ENCODE peak calls at places on chromosomes 6 and 20, in seven cellular contexts. B is HCT116, T is H1, L is HepG2, M is SK-N-SH, G is K562, K is GM12878. Q is an unnamed sample.

GRCh38 chr6:137339929-137340559 is 120.9 kb upstream of the IFNGR1 start:
- DNase-seq in B (no peak), T (no peak), L (no peak), M (no peak), G (no peak), K (no peak), Q (no peak)

GRCh38 chr6:72522735-72523141 is 99.1 kb upstream of the KCNQ5 start:
- DNase-seq in B (no peak), T (peak), L (peak), M (peak), G (peak), K (no peak), Q (peak)

GRCh38 chr6:105372142-105372861 is 30.6 kb downstream of the PREP start:
- DNase-seq in B (no peak), T (no peak), L (no peak), M (no peak), G (no peak), K (no peak), Q (no peak)

GRCh38 chr6:75348882-75349261 is 64.3 kb upstream of the TMEM30A start:
- DNase-seq in B (no peak), T (no peak), L (no peak), M (no peak), G (no peak), K (no peak), Q (no peak)

GRCh38 chr6:18177566-18177965 is 22.3 kb downstream of the KDM1B start:
- DNase-seq in B (no peak), T (no peak), L (no peak), M (no peak), G (no peak), K (no peak), Q (no peak)

GRCh38 chr6:16698163-16698533 is 63.1 kb downstream of the ATXN1 start:
- DNase-seq in B (no peak), T (no peak), L (no peak), M (no peak), G (no peak), K (no peak), Q (no peak)

GRCh38 chr6:31083742-31084354 is 28.5 kb downstream of the C6orf15 start:
- DNase-seq in B (peak), T (peak), L (peak), M (no peak), G (peak), K (no peak), Q (no peak)

GRCh38 chr6:32105433-32105832 is 3.7 kb downstream of the TNXB start:
- DNase-seq in B (no peak), T (no peak), L (no peak), M (no peak), G (no peak), K (no peak), Q (no peak)

GRCh38 chr20:43389839-43390626 is 67.7 kb upstream of the SRSF6 start:
- DNase-seq in B (no peak), T (peak), L (no peak), M (peak), G (peak), K (no peak), Q (no peak)

GRCh38 chr6:88910922-88911778 is 52.3 kb downstream of the RNGTT start:
- DNase-seq in B (no peak), T (no peak), L (no peak), M (no peak), G (no peak), K (no peak), Q (no peak)

GRCh38 chr6:84043555-84043954 is 10.0 kb downstream of the MRAP2 start:
- DNase-seq in B (no peak), T (no peak), L (peak), M (no peak), G (no peak), K (no peak), Q (no peak)

DNA sequence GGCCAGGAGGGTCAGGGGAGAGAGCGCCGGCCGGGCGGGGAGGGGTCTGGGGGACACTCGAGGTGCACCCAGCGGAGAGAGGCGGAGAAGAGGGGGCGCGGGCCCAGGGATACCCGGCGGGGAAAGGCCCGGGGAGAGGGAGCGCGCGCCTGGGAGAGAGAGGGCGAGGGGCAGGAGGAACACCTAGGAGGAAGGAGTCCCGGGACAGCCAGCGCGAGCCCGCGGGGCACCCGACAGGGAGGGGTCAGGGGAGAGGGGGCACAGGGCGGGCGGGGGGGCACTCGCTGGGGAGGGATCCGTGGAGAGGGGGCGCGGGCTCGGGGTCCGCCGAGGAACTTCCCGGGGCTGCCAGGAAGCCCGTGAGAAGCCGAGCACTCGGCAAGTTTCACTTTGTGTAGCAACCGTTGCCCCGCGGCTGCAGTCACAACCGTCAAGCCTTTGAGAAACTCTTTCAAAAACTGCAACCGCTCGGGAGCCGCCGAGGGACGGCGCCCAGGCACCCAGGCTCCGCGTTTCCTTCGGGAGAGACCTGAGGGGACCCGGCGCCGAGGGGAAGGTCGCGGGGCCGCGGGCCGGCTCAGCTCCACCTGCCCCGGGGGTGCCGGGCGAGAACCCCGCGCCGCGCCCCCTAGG is 472 bp downstream of the EZR start:
- DNase-seq in B (no peak), T (peak), L (peak), M (peak), G (peak), K (no peak), Q (peak)
- TF ChIP-seq JUND in B (no peak), T (no peak), L (no peak), M (no peak), G (no peak), K (no peak), Q (no peak)

DNA sequence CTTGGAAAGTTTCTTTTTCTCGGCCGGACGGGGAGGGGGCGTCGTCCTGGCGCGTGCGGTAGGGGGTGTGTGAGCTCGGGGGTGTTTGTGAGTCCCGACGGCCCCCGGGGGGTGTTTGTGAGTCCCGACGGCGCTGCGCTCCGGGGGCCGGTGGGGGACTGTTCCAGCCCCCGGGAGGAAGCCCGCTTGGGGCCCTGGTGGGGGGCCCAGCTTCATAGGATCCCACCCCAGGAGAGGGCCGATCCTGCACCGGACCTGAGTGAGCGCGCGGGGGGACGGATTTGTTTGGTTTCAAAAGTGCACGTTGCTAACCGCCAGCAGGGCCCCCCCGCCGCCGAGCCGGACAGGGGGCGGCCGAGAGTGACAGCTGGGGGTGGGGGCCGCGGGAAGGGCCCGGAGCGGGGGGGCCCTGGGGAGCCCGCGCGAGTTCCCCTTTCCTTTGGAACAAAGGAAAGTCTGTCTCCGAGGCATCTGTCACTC is 441 bp downstream of the TGIF2 start:
- DNase-seq in B (no peak), T (no peak), L (peak), M (peak), G (peak), K (no peak), Q (no peak)
- TF ChIP-seq JUND in B (no peak), T (no peak), L (peak), M (no peak), G (no peak), K (no peak), Q (no peak)

GRCh38 chr6:12051861-12052368 is 39.8 kb downstream of the HIVEP1 start:
- DNase-seq in B (no peak), T (no peak), L (no peak), M (no peak), G (no peak), K (peak), Q (no peak)
- TF ChIP-seq JUND in B (no peak), T (no peak), L (no peak), M (no peak), G (no peak), K (peak), Q (no peak)

DNA sequence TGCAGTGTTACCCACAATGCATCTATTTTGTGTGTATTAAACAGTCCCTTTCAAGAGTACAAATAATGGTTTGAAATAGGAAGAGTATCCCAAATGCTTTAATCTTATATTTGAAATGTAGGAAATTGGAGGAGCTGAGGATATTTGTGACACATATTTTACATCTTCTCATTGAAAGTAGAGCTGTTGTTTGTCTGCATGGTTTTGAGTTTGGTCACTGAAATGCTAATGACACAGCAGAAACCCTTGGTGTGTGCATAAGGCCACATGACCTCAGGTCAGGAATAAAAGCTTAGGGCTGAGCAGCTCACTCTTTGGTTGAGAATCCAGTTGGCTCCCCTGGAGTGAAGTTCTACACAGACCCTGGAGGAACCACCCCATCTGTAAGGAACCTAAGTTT is 49.8 kb downstream of the TPD52L1 start:
- DNase-seq in B (no peak), T (no peak), L (no peak), M (no peak), G (peak), K (no peak), Q (peak)
- TF ChIP-seq JUND in B (no peak), T (no peak), L (no peak), M (no peak), G (peak), K (no peak), Q (no peak)

DNA sequence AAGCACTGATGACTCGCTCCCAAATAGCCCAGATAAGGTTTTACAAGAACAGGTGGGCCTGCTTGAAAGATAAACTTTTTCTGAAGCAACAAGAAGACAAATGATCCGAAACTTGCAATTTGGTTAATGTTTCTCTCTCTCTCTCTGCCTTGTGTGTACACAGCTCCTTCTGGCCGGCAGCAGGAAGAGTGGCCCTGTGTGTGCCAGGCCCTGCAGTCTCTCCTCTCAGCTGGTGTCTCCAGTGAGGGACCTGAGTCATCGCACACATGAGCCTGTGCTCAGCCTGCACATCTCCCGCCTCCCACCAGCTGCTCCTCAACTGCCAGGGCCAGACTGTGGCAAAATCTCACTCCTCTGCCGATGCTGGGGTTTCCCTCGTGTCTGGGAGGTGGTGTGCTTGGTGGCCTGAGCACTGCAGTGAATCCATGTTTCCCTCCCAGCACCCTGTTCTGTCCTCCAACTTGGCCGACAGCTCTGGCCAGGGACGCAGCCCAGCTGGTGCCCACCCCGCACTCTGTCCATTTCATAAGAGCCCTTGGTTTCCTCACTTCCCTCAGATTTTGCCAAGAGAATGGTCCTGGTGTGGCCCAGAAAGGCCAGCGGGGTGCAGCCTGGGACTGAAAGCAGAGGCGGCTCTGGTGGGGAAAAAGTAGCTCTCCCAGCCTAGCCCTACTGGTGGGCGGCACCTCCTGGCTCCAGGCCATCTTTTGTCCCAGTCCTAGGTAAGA is 49.4 kb downstream of the ERMARD start:
- DNase-seq in B (peak), T (peak), L (peak), M (no peak), G (no peak), K (no peak), Q (no peak)
- TF ChIP-seq JUND in B (peak), T (no peak), L (peak), M (peak), G (no peak), K (no peak), Q (no peak)

GRCh38 chr6:45965787-45966186 is 49.9 kb downstream of the CLIC5 start:
- DNase-seq in B (no peak), T (no peak), L (no peak), M (no peak), G (no peak), K (no peak), Q (peak)
- TF ChIP-seq JUND in B (no peak), T (no peak), L (no peak), M (no peak), G (no peak), K (no peak), Q (peak)

GRCh38 chr6:120405947-120406346 is 928.3 kb downstream of the TBC1D32 start:
- DNase-seq in B (peak), T (peak), L (no peak), M (no peak), G (no peak), K (no peak), Q (no peak)
- TF ChIP-seq JUND in B (no peak), T (no peak), L (no peak), M (no peak), G (no peak), K (no peak), Q (no peak)

DNA sequence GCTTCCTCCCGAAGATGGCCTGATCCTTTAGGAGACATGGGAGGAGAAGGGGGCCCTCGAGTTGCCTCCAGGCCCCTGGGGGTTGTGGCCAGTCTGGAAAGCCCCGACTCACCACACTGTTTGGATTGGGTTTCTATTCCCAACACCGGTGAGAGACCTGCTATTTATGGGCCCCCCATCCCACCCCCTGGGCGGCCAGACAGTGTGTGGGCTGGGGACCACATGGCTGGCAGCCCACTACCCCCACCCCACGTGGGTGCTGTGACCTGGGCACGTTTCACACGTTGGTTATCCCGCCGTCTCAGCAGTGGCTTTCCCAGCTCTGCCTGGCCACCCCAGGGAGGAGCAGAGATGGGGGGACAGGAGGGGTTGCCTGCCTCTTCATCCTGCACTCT is 116.1 kb downstream of the VEGFA start:
- DNase-seq in B (no peak), T (no peak), L (no peak), M (no peak), G (no peak), K (no peak), Q (no peak)
- TF ChIP-seq JUND in B (no peak), T (no peak), L (no peak), M (no peak), G (no peak), K (no peak), Q (no peak)

GRCh38 chr20:41411458-41411857 is 44.8 kb upstream of the EMILIN3 start:
- DNase-seq in B (no peak), T (no peak), L (no peak), M (no peak), G (no peak), K (no peak), Q (peak)

GRCh38 chr20:41407617-41408016 is 41.0 kb upstream of the EMILIN3 start:
- DNase-seq in B (no peak), T (no peak), L (no peak), M (no peak), G (peak), K (no peak), Q (no peak)

GRCh38 chr20:41406896-41407444 is 40.4 kb upstream of the EMILIN3 start:
- DNase-seq in B (no peak), T (no peak), L (no peak), M (no peak), G (no peak), K (no peak), Q (no peak)

GRCh38 chr20:41408131-41408789 is 41.6 kb upstream of the EMILIN3 start:
- DNase-seq in B (no peak), T (no peak), L (no peak), M (no peak), G (no peak), K (peak), Q (no peak)

GRCh38 chr20:41408986-41409385 is 42.4 kb upstream of the EMILIN3 start:
- DNase-seq in B (no peak), T (no peak), L (no peak), M (peak), G (no peak), K (no peak), Q (no peak)
- TF ChIP-seq JUND in B (no peak), T (no peak), L (no peak), M (no peak), G (no peak), K (no peak), Q (no peak)